ENCODE peak calls at places on chromosome 15, in ten cellular contexts. D, Q, R, F, A, U, Y, T, I and W are unnamed samples.

GRCh38 chr15:101049282-101049681 is 130.1 kb downstream of the LRRK1 start:
- DNase-seq in D (no peak), R (no peak), A (no peak), T (no peak), I (no peak), U (no peak), Y (peak), F (no peak), Q (no peak), W (no peak)

GRCh38 chr15:70597056-70597603 is 166.2 kb downstream of the UACA start:
- DNase-seq in F (peak), T (no peak), A (no peak), Y (no peak), D (no peak), Q (no peak), U (no peak), I (no peak), R (no peak), W (no peak)

GRCh38 chr15:88621789-88622604 is 857 bp downstream of the AEN start:
- DNase-seq in F (peak), I (no peak), U (no peak), Q (peak), T (peak), D (no peak), R (no peak), A (no peak), Y (no peak), W (no peak)

GRCh38 chr15:35737521-35737920 is 191.6 kb upstream of the DPH6 start:
- DNase-seq in U (no peak), Q (no peak), D (no peak), R (no peak), I (no peak), A (no peak), T (no peak), F (peak), Y (no peak), W (no peak)

GRCh38 chr15:98996169-98996568 is 11.4 kb downstream of the PGPEP1L start:
- DNase-seq in F (no peak), Q (no peak), R (no peak), Y (no peak), D (no peak), A (no peak), I (no peak), U (no peak), T (no peak), W (no peak)

GRCh38 chr15:51680316-51680715 is 987 bp upstream of the SCG3 start:
- DNase-seq in F (no peak), U (no peak), D (no peak), T (peak), Y (no peak), Q (no peak), A (no peak), R (no peak), I (no peak), W (no peak)

GRCh38 chr15:66401130-66402021 is 14.7 kb downstream of the MAP2K1 start:
- DNase-seq in U (no peak), F (no peak), R (no peak), Y (no peak), D (no peak), Q (no peak), I (no peak), T (no peak), A (no peak), W (no peak)

GRCh38 chr15:93018574-93018973 is 70.4 kb downstream of the RGMA start:
- DNase-seq in Q (no peak), Y (no peak), U (peak), R (no peak), F (no peak), D (no peak), T (peak), A (no peak), I (no peak), W (no peak)

GRCh38 chr15:27101982-27102381 is 131.0 kb downstream of the GABRG3 start:
- DNase-seq in I (no peak), D (no peak), U (no peak), Q (no peak), Y (no peak), A (no peak), R (no peak), T (no peak), F (no peak), W (no peak)

GRCh38 chr15:80929225-80929624 is 60.4 kb downstream of the MESD start:
- DNase-seq in F (peak), I (no peak), Q (no peak), Y (no peak), A (no peak), D (no peak), T (no peak), U (no peak), R (no peak), W (no peak)

GRCh38 chr15:56871180-56871579 is 47.3 kb upstream of the TCF12 start:
- DNase-seq in U (peak), A (no peak), Q (no peak), T (peak), I (no peak), F (peak), Y (no peak), D (no peak), R (no peak), W (no peak)

GRCh38 chr15:60353245-60353940 is 44.4 kb downstream of the ANXA2 start:
- DNase-seq in T (peak), Q (no peak), U (no peak), R (no peak), D (no peak), Y (no peak), A (no peak), I (no peak), F (peak), W (no peak)

GRCh38 chr15:78012643-78013077 is 64.9 kb downstream of the TBC1D2B start:
- DNase-seq in R (no peak), T (no peak), U (no peak), F (no peak), Q (no peak), I (no peak), Y (peak), A (no peak), D (no peak), W (no peak)

GRCh38 chr15:58267026-58267425 is 128.8 kb downstream of the AQP9 start:
- DNase-seq in D (no peak), T (no peak), A (no peak), R (no peak), F (no peak), U (no peak), I (no peak), Y (no peak), Q (no peak), W (no peak)

GRCh38 chr15:77821188-77821958 is 188.7 kb upstream of the LINGO1 start:
- DNase-seq in A (no peak), Q (no peak), D (peak), T (peak), Y (peak), U (peak), I (peak), R (peak), F (peak), W (no peak)

GRCh38 chr15:70271422-70272088 is 173.8 kb upstream of the TLE3 start:
- DNase-seq in D (no peak), U (peak), Y (no peak), F (peak), R (no peak), I (peak), T (peak), A (no peak), Q (no peak), W (no peak)

GRCh38 chr15:75672646-75673425 is 25.1 kb downstream of the SNX33 start:
- DNase-seq in R (no peak), D (no peak), Y (peak), Q (no peak), F (peak), T (no peak), I (no peak), A (no peak), U (peak), W (no peak)

GRCh38 chr15:23869391-23869790 is 182.3 kb upstream of the NDN start:
- DNase-seq in T (no peak), I (no peak), Y (no peak), A (no peak), U (peak), F (no peak), D (no peak), R (peak), Q (no peak), W (no peak)

GRCh38 chr15:27479232-27480140 is 508.5 kb downstream of the GABRG3 start:
- DNase-seq in R (no peak), U (no peak), I (no peak), Q (no peak), D (peak), A (no peak), F (no peak), T (peak), Y (no peak), W (peak)

GRCh38 chr15:35667908-35668307 is 121.9 kb upstream of the DPH6 start:
- DNase-seq in U (no peak), I (no peak), R (no peak), Q (no peak), A (no peak), D (no peak), Y (no peak), T (no peak), F (no peak), W (no peak)

GRCh38 chr15:39745415-39745814 is 37.2 kb downstream of the FSIP1 start:
- DNase-seq in Q (no peak), I (no peak), Y (no peak), R (no peak), D (no peak), U (no peak), F (no peak), A (no peak), T (no peak), W (no peak)

GRCh38 chr15:22979699-22980188 is 424 bp downstream of the CYFIP1 start:
- DNase-seq in R (no peak), Y (peak), I (no peak), T (peak), D (no peak), Q (no peak), U (peak), F (no peak), A (no peak), W (no peak)

GRCh38 chr15:82858932-82859331 is 49.5 kb downstream of the WHAMM start:
- DNase-seq in I (no peak), T (no peak), F (no peak), R (no peak), A (no peak), Q (no peak), Y (peak), U (no peak), D (no peak), W (no peak)

GRCh38 chr15:40291088-40291574 is 8.3 kb upstream of the ANKRD63 start:
- DNase-seq in I (peak), R (peak), T (peak), A (no peak), Q (no peak), U (peak), Y (no peak), F (peak), D (no peak), W (no peak)

GRCh38 chr15:89307046-89307587 is 27.5 kb downstream of the POLG start:
- DNase-seq in I (no peak), F (peak), Q (no peak), Y (no peak), D (no peak), A (no peak), U (no peak), T (peak), R (no peak), W (no peak)

GRCh38 chr15:73244333-73244732 is 124.4 kb downstream of the HCN4 start:
- DNase-seq in F (no peak), Y (no peak), Q (no peak), U (peak), A (no peak), R (no peak), T (peak), I (peak), D (no peak), W (no peak)

GRCh38 chr15:77853910-77854309 is 221.2 kb upstream of the LINGO1 start:
- DNase-seq in U (no peak), Q (no peak), Y (no peak), I (no peak), D (no peak), R (no peak), F (no peak), T (no peak), A (no peak), W (peak)

GRCh38 chr15:74393423-74393822 is 26.0 kb upstream of the CYP11A1 start:
- DNase-seq in Y (no peak), U (no peak), D (no peak), F (no peak), R (no peak), T (no peak), A (no peak), I (no peak), Q (no peak), W (no peak)

GRCh38 chr15:40470423-40471104 is at the start of gene CHST14:
- DNase-seq in U (peak), A (peak), F (peak), Y (no peak), I (no peak), T (peak), Q (peak), R (peak), D (peak), W (no peak)

GRCh38 chr15:94135748-94136147 is 95.6 kb upstream of the MCTP2 start:
- DNase-seq in Q (no peak), R (no peak), I (no peak), F (no peak), T (peak), D (no peak), Y (no peak), U (no peak), A (no peak), W (no peak)